ENCODE peak calls at places on chromosomes 12 and 14, in nine cellular contexts. A, W, S, C, P, D, I, N and J are unnamed samples.

GRCh38 chr14:97021001-97021400 is 223.8 kb downstream of the VRK1 start:
- DNase-seq in A (no peak), W (no peak), S (no peak), C (no peak), P (no peak), D (no peak), I (no peak), N (no peak), J (no peak)

GRCh38 chr14:65241125-65241752 is 138.9 kb upstream of the MAX start:
- DNase-seq in A (no peak), W (no peak), S (no peak), C (no peak), P (no peak), D (no peak), I (no peak), N (no peak), J (no peak)

GRCh38 chr12:25084816-25085215 is 110.1 kb downstream of the DNAI7 start:
- DNase-seq in A (no peak), W (no peak), S (no peak), C (no peak), P (no peak), D (no peak), I (no peak), N (no peak), J (no peak)

GRCh38 chr14:74804219-74804825 is 41.2 kb downstream of the YLPM1 start:
- DNase-seq in A (peak), W (peak), S (peak), C (peak), P (peak), D (no peak), I (no peak), N (no peak), J (peak)

GRCh38 chr14:54364555-54365415 is 32.0 kb upstream of the CDKN3 start:
- DNase-seq in A (no peak), W (no peak), S (no peak), C (peak), P (no peak), D (peak), I (no peak), N (no peak), J (no peak)

GRCh38 chr12:77940011-77940423 is 109.3 kb downstream of the NAV3 start:
- DNase-seq in A (peak), W (no peak), S (no peak), C (peak), P (no peak), D (no peak), I (no peak), N (no peak), J (no peak)

GRCh38 chr14:101836131-101836530 is 74.6 kb downstream of the PPP2R5C start:
- DNase-seq in A (no peak), W (no peak), S (no peak), C (peak), P (no peak), D (no peak), I (no peak), N (no peak), J (no peak)

GRCh38 chr12:51871918-51872688 is 15.8 kb upstream of the ANKRD33 start:
- DNase-seq in A (no peak), W (no peak), S (no peak), C (no peak), P (no peak), D (no peak), I (no peak), N (no peak), J (no peak)

GRCh38 chr12:122870867-122871664 is 24.9 kb downstream of the VPS37B start:
- DNase-seq in A (no peak), W (no peak), S (no peak), C (peak), P (no peak), D (peak), I (no peak), N (no peak), J (no peak)

GRCh38 chr12:104682790-104683279 is 226.1 kb downstream of the CHST11 start:
- DNase-seq in A (no peak), W (no peak), S (no peak), C (no peak), P (peak), D (no peak), I (peak), N (peak), J (peak)

GRCh38 chr14:94770251-94770749 is 387 bp upstream of the GSC start:
- DNase-seq in A (no peak), W (peak), S (no peak), C (peak), P (no peak), D (no peak), I (no peak), N (no peak), J (no peak)

GRCh38 chr12:53045646-53046045 is 4.2 kb upstream of the TNS2 start:
- DNase-seq in A (no peak), W (no peak), S (no peak), C (no peak), P (no peak), D (peak), I (no peak), N (no peak), J (no peak)

GRCh38 chr14:96215845-96216244 is 11.2 kb downstream of the BDKRB2 start:
- DNase-seq in A (no peak), W (no peak), S (no peak), C (no peak), P (no peak), D (no peak), I (no peak), N (no peak), J (no peak)

GRCh38 chr14:92503756-92504491 is 9.7 kb upstream of the RIN3 start:
- DNase-seq in A (peak), W (no peak), S (peak), C (peak), P (no peak), D (peak), I (no peak), N (no peak), J (no peak)

GRCh38 chr12:31896514-31897039 is 62.6 kb upstream of the RESF1 start:
- DNase-seq in A (no peak), W (no peak), S (no peak), C (peak), P (peak), D (no peak), I (peak), N (peak), J (peak)

GRCh38 chr12:111569363-111570089 is 29.6 kb downstream of the ATXN2 start:
- DNase-seq in A (no peak), W (no peak), S (no peak), C (no peak), P (no peak), D (no peak), I (no peak), N (no peak), J (no peak)

GRCh38 chr12:117098361-117099217 is 627 bp downstream of the TESC start:
- DNase-seq in A (no peak), W (no peak), S (no peak), C (no peak), P (peak), D (no peak), I (no peak), N (peak), J (peak)

GRCh38 chr12:94873368-94874085 is 130.0 kb downstream of the NDUFA12 start:
- DNase-seq in A (peak), W (peak), S (no peak), C (no peak), P (no peak), D (no peak), I (no peak), N (no peak), J (no peak)

GRCh38 chr14:73105050-73105449 is 31.3 kb upstream of the PSEN1 start:
- DNase-seq in A (no peak), W (no peak), S (no peak), C (peak), P (no peak), D (no peak), I (no peak), N (no peak), J (no peak)

GRCh38 chr14:91387135-91387849 is 30.3 kb downstream of the CCDC88C start:
- DNase-seq in A (no peak), W (no peak), S (no peak), C (peak), P (no peak), D (no peak), I (no peak), N (no peak), J (no peak)

GRCh38 chr14:60723218-60724079 is 702 bp downstream of the SIX4 start:
- DNase-seq in A (peak), W (peak), S (peak), C (peak), P (peak), D (peak), I (no peak), N (no peak), J (peak)

GRCh38 chr12:103773109-103773905 is 67.7 kb downstream of the NT5DC3 start:
- DNase-seq in A (no peak), W (no peak), S (no peak), C (no peak), P (no peak), D (no peak), I (no peak), N (no peak), J (no peak)

GRCh38 chr14:103846569-103847438 is 571 bp downstream of the PPP1R13B start:
- DNase-seq in A (no peak), W (peak), S (peak), C (no peak), P (peak), D (peak), I (no peak), N (peak), J (no peak)

GRCh38 chr12:113086249-113087164 is 30.0 kb downstream of the DTX1 start:
- DNase-seq in A (no peak), W (no peak), S (no peak), C (no peak), P (no peak), D (no peak), I (no peak), N (peak), J (peak)

GRCh38 chr12:93805736-93806141 is 128.6 kb downstream of the CRADD start:
- DNase-seq in A (no peak), W (no peak), S (no peak), C (no peak), P (no peak), D (no peak), I (no peak), N (no peak), J (no peak)

GRCh38 chr12:3333583-3333982 is 157.4 kb upstream of the PRMT8 start:
- DNase-seq in A (no peak), W (no peak), S (no peak), C (no peak), P (no peak), D (no peak), I (no peak), N (no peak), J (no peak)

GRCh38 chr12:53743277-53744129 is 8.3 kb downstream of the CISTR start:
- DNase-seq in A (peak), W (peak), S (peak), C (peak), P (peak), D (no peak), I (no peak), N (peak), J (peak)

GRCh38 chr12:120538281-120539156 is 4.4 kb downstream of the RNF10 start:
- DNase-seq in A (peak), W (no peak), S (peak), C (peak), P (no peak), D (peak), I (no peak), N (no peak), J (no peak)

GRCh38 chr14:51304428-51304827 is 64.4 kb downstream of the TMX1 start:
- DNase-seq in A (no peak), W (no peak), S (no peak), C (peak), P (no peak), D (no peak), I (no peak), N (no peak), J (no peak)

GRCh38 chr14:100345711-100346110 is 22.6 kb downstream of the SLC25A47 start:
- DNase-seq in A (no peak), W (no peak), S (no peak), C (no peak), P (no peak), D (no peak), I (no peak), N (no peak), J (no peak)

GRCh38 chr14:76465651-76466050 is 89.7 kb downstream of the ESRRB start:
- DNase-seq in A (no peak), W (no peak), S (no peak), C (no peak), P (no peak), D (no peak), I (no peak), N (no peak), J (no peak)

GRCh38 chr12:30046376-30046775 is 262.6 kb upstream of the TMTC1 start:
- DNase-seq in A (no peak), W (no peak), S (no peak), C (no peak), P (no peak), D (no peak), I (no peak), N (no peak), J (no peak)

GRCh38 chr12:52069410-52070242 is at the start of gene ATG101:
- DNase-seq in A (peak), W (peak), S (peak), C (peak), P (peak), D (peak), I (peak), N (peak), J (peak)

GRCh38 chr12:120356567-120357030 is 12.4 kb downstream of the MSI1 start:
- DNase-seq in A (peak), W (peak), S (peak), C (peak), P (peak), D (peak), I (peak), N (peak), J (peak)

GRCh38 chr12:54439521-54440255 is 20.6 kb upstream of the ITGA5 start:
- DNase-seq in A (peak), W (no peak), S (no peak), C (peak), P (no peak), D (no peak), I (no peak), N (no peak), J (peak)